ENCODE peak calls at places on chromosomes 12 and 14, in six cellular contexts. Q, C, H, Z, R and F are unnamed samples.

GRCh38 chr14:105474478-105475268 is at the start of gene CRIP2:
- DNase-seq in Z (peak), H (no peak), Q (no peak), C (peak), R (peak), F (no peak)

GRCh38 chr14:55473786-55474185 is 33.4 kb upstream of the TBPL2 start:
- DNase-seq in R (no peak), Q (no peak), Z (no peak), H (no peak), C (no peak), F (no peak)

GRCh38 chr14:71475916-71476315 is 456.3 kb upstream of the RGS6 start:
- DNase-seq in Q (no peak), H (no peak), C (no peak), R (no peak), Z (no peak), F (no peak)

GRCh38 chr12:132003846-132004245 is 54.1 kb downstream of the EP400 start:
- DNase-seq in R (no peak), Q (no peak), H (peak), Z (no peak), C (peak), F (no peak)

GRCh38 chr12:63307849-63308248 is 156.8 kb upstream of the AVPR1A start:
- DNase-seq in Z (no peak), R (no peak), H (no peak), Q (no peak), C (no peak), F (no peak)

GRCh38 chr14:91186515-91187066 is 57.9 kb downstream of the GPR68 start:
- DNase-seq in C (peak), Q (no peak), R (peak), Z (no peak), H (no peak), F (no peak)

GRCh38 chr12:122161682-122162081 is 12.3 kb downstream of the IL31 start:
- DNase-seq in Z (no peak), C (no peak), Q (no peak), R (no peak), H (no peak), F (no peak)

GRCh38 chr14:55911794-55912193 is 206.4 kb upstream of the PELI2 start:
- DNase-seq in H (no peak), R (no peak), Z (no peak), C (no peak), Q (no peak), F (no peak)

GRCh38 chr12:4217091-4217490 is 56.5 kb upstream of the CCND2 start:
- DNase-seq in Z (no peak), R (no peak), H (no peak), Q (no peak), C (no peak), F (no peak)

GRCh38 chr12:132747896-132748295 is 13.7 kb downstream of the ANKLE2 start:
- DNase-seq in Q (no peak), R (no peak), C (no peak), Z (no peak), H (no peak), F (no peak)

GRCh38 chr14:83520837-83521236 is 1987.2 kb upstream of the SEL1L start:
- DNase-seq in Q (no peak), C (peak), R (no peak), Z (no peak), H (peak), F (no peak)

GRCh38 chr12:105887131-105887530 is 251.6 kb downstream of the NUAK1 start:
- DNase-seq in C (no peak), Q (no peak), H (no peak), Z (no peak), R (no peak), F (no peak)

GRCh38 chr14:105210266-105211025 is 29.3 kb upstream of the NUDT14 start:
- DNase-seq in Z (no peak), H (no peak), Q (no peak), C (no peak), R (no peak), F (no peak)

GRCh38 chr14:57982802-57983201 is 116.9 kb upstream of the SLC35F4 start:
- DNase-seq in C (no peak), Z (no peak), Q (no peak), H (no peak), R (no peak), F (no peak)

GRCh38 chr14:104098272-104099095 is 13.0 kb downstream of the ASPG start:
- DNase-seq in R (no peak), H (no peak), Z (no peak), Q (no peak), C (no peak), F (no peak)

GRCh38 chr14:64786296-64787149 is 82.3 kb downstream of the PLEKHG3 start:
- DNase-seq in Z (no peak), Q (no peak), H (peak), C (peak), R (peak), F (no peak)

GRCh38 chr12:28887591-28887990 is 261.5 kb upstream of the FAR2 start:
- DNase-seq in C (no peak), R (no peak), Q (no peak), Z (no peak), H (no peak), F (no peak)

GRCh38 chr12:120117961-120118709 is 1.6 kb upstream of the RAB35 start:
- DNase-seq in Z (no peak), R (no peak), H (peak), C (peak), Q (no peak), F (no peak)

GRCh38 chr14:49615776-49616175 is 4.7 kb downstream of the RPL36AL start:
- DNase-seq in Q (no peak), R (no peak), Z (no peak), C (no peak), H (no peak), F (no peak)

GRCh38 chr12:32307352-32307751 is 92.0 kb upstream of the FGD4 start:
- DNase-seq in R (no peak), H (no peak), Q (no peak), Z (no peak), C (no peak), F (no peak)

GRCh38 chr12:16515666-16516065 is 90.3 kb downstream of the LMO3 start:
- DNase-seq in Z (no peak), H (peak), R (peak), Q (no peak), C (no peak), F (no peak)

GRCh38 chr14:50310445-50310844 is 1.6 kb downstream of the L2HGDH start:
- DNase-seq in Z (no peak), Q (no peak), C (no peak), R (no peak), H (no peak), F (no peak)

GRCh38 chr12:123062682-123063426 is 82.4 kb downstream of the ARL6IP4 start:
- DNase-seq in C (peak), H (peak), R (peak), Q (no peak), Z (no peak), F (no peak)

GRCh38 chr12:63149884-63150254 is 1.1 kb downstream of the AVPR1A start:
- DNase-seq in Z (no peak), Q (no peak), H (no peak), C (no peak), R (no peak), F (no peak)

GRCh38 chr14:84087986-84088531 is 1441.9 kb upstream of the FLRT2 start:
- DNase-seq in Q (no peak), H (peak), Z (no peak), C (no peak), R (no peak), F (no peak)